ENCODE peak calls at places on chromosomes 12 and 14, in four cellular contexts. D is psoas muscle; Z is CD8-positive, alpha-beta T cell; W is Peyer's patch. P is an unnamed sample.

GRCh38 chr12:29799591-29799990 is 15.8 kb upstream of the TMTC1 start:
- DNase-seq in Z (no peak), D (no peak), W (no peak), P (no peak)

GRCh38 chr12:82524020-82524419 is 162.7 kb upstream of the TMTC2 start:
- DNase-seq in D (no peak), Z (no peak), W (no peak), P (no peak)

GRCh38 chr12:15705606-15706005 is 83.6 kb downstream of the EPS8 start:
- DNase-seq in D (no peak), Z (no peak), W (no peak), P (no peak)

GRCh38 chr12:8065991-8066594 is at the start of gene C3AR1:
- DNase-seq in W (no peak), Z (peak; percentile 57), D (no peak), P (peak; percentile 44)

GRCh38 chr14:96260341-96260821 is 4.4 kb downstream of the BDKRB1 start:
- DNase-seq in Z (no peak), D (no peak), W (no peak), P (no peak)

GRCh38 chr14:58882577-58883018 is 244.8 kb downstream of the DACT1 start:
- DNase-seq in Z (no peak), D (no peak), W (no peak), P (no peak)

GRCh38 chr12:123064885-123065619 is 84.6 kb downstream of the ARL6IP4 start:
- DNase-seq in D (no peak), Z (no peak), W (no peak), P (no peak)

GRCh38 chr12:116136340-116136739 is 141.2 kb downstream of the MED13L start:
- DNase-seq in D (no peak), Z (no peak), W (no peak), P (no peak)

GRCh38 chr12:86264451-86265328 is 8.5 kb upstream of the MGAT4C start:
- DNase-seq in D (peak; percentile 8), Z (peak; percentile 4), W (peak; percentile 58), P (peak; percentile 32)

GRCh38 chr12:106913456-106913855 is 42.3 kb upstream of the TMEM263 start:
- DNase-seq in Z (no peak), D (no peak), W (no peak), P (no peak)

GRCh38 chr12:25051583-25052190 is 102.8 kb upstream of the BCAT1 start:
- DNase-seq in Z (peak; percentile 47), W (no peak), D (no peak), P (peak; percentile 23)

GRCh38 chr12:85741051-85741450 is 95.2 kb downstream of the RASSF9 start:
- DNase-seq in W (no peak), Z (no peak), D (no peak), P (no peak)

GRCh38 chr12:123058471-123058870 is 78.0 kb downstream of the ARL6IP4 start:
- DNase-seq in W (no peak), Z (no peak), D (no peak), P (no peak)

GRCh38 chr12:23337213-23337612 is 612.3 kb downstream of the SOX5 start:
- DNase-seq in Z (no peak), W (no peak), D (no peak), P (no peak)

GRCh38 chr14:95534299-95535225 is at the start of gene GLRX5:
- DNase-seq in W (peak; percentile 97), D (peak; percentile 97), Z (peak; percentile 95), P (peak; percentile 99)

GRCh38 chr12:123829561-123829960 is 67.5 kb downstream of the DNAH10 start:
- DNase-seq in D (no peak), W (no peak), Z (no peak), P (no peak)

GRCh38 chr14:54776361-54777001 is 126.1 kb downstream of the GCH1 start:
- DNase-seq in D (peak; percentile 59), Z (peak; percentile 44), W (no peak), P (peak; percentile 48)

GRCh38 chr14:59265808-59266207 is 77.3 kb downstream of the DAAM1 start:
- DNase-seq in D (no peak), W (peak; percentile 63), Z (no peak), P (peak; percentile 35)

GRCh38 chr14:24881496-24881895 is 168.5 kb downstream of the STXBP6 start:
- DNase-seq in W (no peak), D (no peak), Z (no peak), P (no peak)

GRCh38 chr14:90168425-90169105 is 87.8 kb upstream of the PSMC1 start:
- DNase-seq in D (no peak), Z (no peak), W (no peak), P (no peak)

GRCh38 chr12:24814379-24815086 is 134.4 kb downstream of the BCAT1 start:
- DNase-seq in Z (no peak), W (no peak), D (no peak), P (no peak)

GRCh38 chr12:90102957-90103652 is 394.5 kb upstream of the ATP2B1 start:
- DNase-seq in D (no peak), W (no peak), Z (peak; percentile 6), P (peak; percentile 13)

GRCh38 chr12:102833687-102834435 is 83.2 kb downstream of the PAH start:
- DNase-seq in D (no peak), Z (no peak), W (no peak), P (no peak)

GRCh38 chr12:104057771-104058197 is 6.5 kb upstream of the HCFC2 start:
- DNase-seq in Z (no peak), W (no peak), D (no peak), P (no peak)

GRCh38 chr14:88468396-88468795 is 82.9 kb downstream of the SPATA7 start:
- DNase-seq in W (no peak), Z (no peak), D (no peak), P (no peak)

GRCh38 chr12:3821441-3821840 is 51.8 kb downstream of the PARP11 start:
- DNase-seq in D (no peak), Z (no peak), W (no peak), P (no peak)

GRCh38 chr14:71574976-71575375 is 357.3 kb upstream of the RGS6 start:
- DNase-seq in W (no peak), Z (no peak), D (no peak), P (no peak)

GRCh38 chr12:93749515-93749914 is 72.3 kb downstream of the CRADD start:
- DNase-seq in D (no peak), Z (no peak), W (no peak), P (no peak)

GRCh38 chr12:124298685-124299410 is 4.0 kb downstream of the RFLNA start:
- DNase-seq in D (no peak), Z (no peak), W (no peak), P (no peak)

GRCh38 chr14:23557521-23557920 is 1.4 kb downstream of the THTPA start:
- DNase-seq in Z (no peak), W (no peak), D (no peak), P (no peak)

GRCh38 chr14:61480704-61481285 is 159.4 kb downstream of the PRKCH start:
- DNase-seq in W (no peak), Z (no peak), D (no peak), P (no peak)

GRCh38 chr14:95509512-95509911 is 6.9 kb downstream of the SYNE3 start:
- DNase-seq in W (no peak), Z (no peak), D (no peak), P (no peak)

GRCh38 chr12:71731439-71732356 is 23.0 kb upstream of the RAB21 start:
- DNase-seq in Z (no peak), W (peak; percentile 60), D (no peak), P (no peak)

GRCh38 chr14:58866386-58866785 is 228.6 kb downstream of the DACT1 start:
- DNase-seq in Z (no peak), D (no peak), W (no peak), P (no peak)

GRCh38 chr12:127245009-127245408 is 1022.0 kb upstream of the TMEM132C start:
- DNase-seq in D (no peak), Z (no peak), W (no peak), P (no peak)
- H3K27ac ChIP-seq in D (no peak overlapping the region), Z (no peak overlapping the region), W (no peak overlapping the region), P (no peak overlapping the region)

GRCh38 chr14:21261824-21262223 is 7.4 kb downstream of the HNRNPC start:
- DNase-seq in D (no peak), W (no peak), Z (no peak), P (no peak)
- H3K4me3 ChIP-seq in D (no peak overlapping the region), W (no peak overlapping the region), Z (no peak overlapping the region), P (no peak overlapping the region)

GRCh38 chr14:101563352-101563653 is 2.0 kb downstream of the DIO3 start:
- DNase-seq in D (no peak), Z (no peak), W (no peak), P (no peak)
- H3K27me3 ChIP-seq in D (peaks cover 37% of the 10 kb centered on the region), Z (peaks cover 15% of the 10 kb centered on the region), W (peaks cover 48% of the 10 kb centered on the region), P (peaks cover 91% of the 10 kb centered on the region)

DNA sequence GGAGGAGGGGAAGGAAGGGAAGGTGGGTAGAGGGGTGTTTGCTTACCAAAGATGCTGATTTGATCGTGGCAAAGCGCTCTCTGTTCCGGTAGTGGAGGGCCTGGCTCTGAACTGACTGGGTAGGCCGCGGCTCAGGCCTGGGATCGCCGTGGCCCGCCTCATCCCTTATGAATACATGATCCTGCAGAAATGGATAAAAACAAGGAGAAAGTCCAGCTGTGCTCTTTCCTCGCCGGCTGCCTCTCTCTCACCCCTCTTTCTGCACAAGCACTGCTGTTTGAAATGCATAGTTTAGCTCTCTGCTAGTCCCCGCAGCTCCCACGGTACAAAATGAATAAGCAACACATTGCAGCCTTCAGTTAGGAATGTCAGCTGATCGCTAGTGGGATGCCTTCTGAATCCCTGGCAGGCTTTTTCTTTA is 53.8 kb downstream of the PEBP1 start:
- DNase-seq in Z (no peak), D (no peak), W (no peak), P (no peak)
- H3K27ac ChIP-seq in Z (no peak overlapping the region), D (peak overlapping the region; percentile 58), W (peak overlapping the region; percentile 36), P (peak overlapping the region; percentile 83)

GRCh38 chr14:80987235-80988032 is 32.0 kb downstream of the TSHR start:
- DNase-seq in D (peak; percentile 17), W (no peak), Z (peak; percentile 67), P (peak; percentile 78)
- H3K4me3 ChIP-seq in D (no peak overlapping the region), W (no peak overlapping the region), Z (no peak overlapping the region), P (no peak overlapping the region)

GRCh38 chr12:130454296-130454695 is 116.6 kb downstream of the PIWIL1 start:
- DNase-seq in D (no peak), W (no peak), Z (no peak), P (no peak)

GRCh38 chr12:130455161-130455560 is 117.5 kb downstream of the PIWIL1 start:
- DNase-seq in Z (no peak), D (no peak), W (no peak), P (no peak)

GRCh38 chr12:130458341-130458740 is 120.7 kb downstream of the PIWIL1 start:
- DNase-seq in W (no peak), Z (no peak), D (no peak), P (no peak)

GRCh38 chr12:130457215-130457614 is 119.5 kb downstream of the PIWIL1 start:
- DNase-seq in D (no peak), W (no peak), Z (no peak), P (no peak)

GRCh38 chr12:130456375-130457199 is 118.9 kb downstream of the PIWIL1 start:
- DNase-seq in Z (no peak), D (no peak), W (no peak), P (no peak)
- H3K27me3 ChIP-seq in Z (no peaks in the 10 kb centered on the region), D (peaks cover 5% of the 10 kb centered on the region), W (no peaks in the 10 kb centered on the region), P (no peaks in the 10 kb centered on the region)

P was measured in transverse colon.